ENCODE peak calls at places on chromosomes 1 and 21, in five cellular contexts. S is ovary, K is GM12878, F is GM20000, D is WTC11. E is an unnamed sample.

GRCh38 chr1:185929759-185930158 is 195.6 kb downstream of the HMCN1 start:
- DNase-seq in F (no peak), D (no peak), S (no peak), K (no peak), E (no peak)

GRCh38 chr1:117572546-117572945 is 33.3 kb upstream of the TENT5C start:
- DNase-seq in F (no peak), D (no peak), S (no peak), K (no peak), E (peak)

GRCh38 chr1:94541175-94542087 is at the start of gene F3:
- DNase-seq in F (peak), D (peak), S (peak), K (no peak), E (peak)

GRCh38 chr1:183652107-183652506 is 1.0 kb downstream of the APOBEC4 start:
- DNase-seq in K (no peak), F (peak), S (no peak), D (no peak), E (peak)

GRCh38 chr1:154571964-154572288 is 4.3 kb downstream of the CHRNB2 start:
- DNase-seq in K (no peak), S (no peak), D (no peak), F (no peak), E (no peak)

GRCh38 chr1:182927693-182928433 is 25.1 kb downstream of the SHCBP1L start:
- DNase-seq in K (peak), S (no peak), D (no peak), F (no peak), E (no peak)

GRCh38 chr21:45894107-45894810 is 87.3 kb upstream of the COL6A1 start:
- DNase-seq in F (no peak), D (no peak), K (no peak), S (no peak), E (no peak)

GRCh38 chr1:40058453-40059291 is 18.1 kb downstream of the CAP1 start:
- DNase-seq in K (no peak), S (no peak), D (no peak), F (no peak), E (no peak)

GRCh38 chr1:24847995-24848857 is 81.8 kb downstream of the RUNX3 start:
- DNase-seq in F (peak), D (peak), K (peak), S (peak), E (peak)

GRCh38 chr1:24855474-24855873 is 74.6 kb downstream of the RUNX3 start:
- DNase-seq in K (no peak), D (no peak), F (no peak), S (no peak), E (no peak)

GRCh38 chr1:24850353-24850905 is 79.6 kb downstream of the RUNX3 start:
- DNase-seq in S (no peak), K (no peak), D (no peak), F (no peak), E (no peak)

GRCh38 chr1:24853656-24854055 is 76.4 kb downstream of the RUNX3 start:
- DNase-seq in K (no peak), D (no peak), S (no peak), F (no peak), E (no peak)

GRCh38 chr1:24849653-24850295 is 80.3 kb downstream of the RUNX3 start:
- DNase-seq in K (no peak), S (no peak), F (peak), D (no peak), E (peak)
- TF ChIP-seq CTCF in K (peak), S (no peak), F (peak), D (no peak), E (no peak)

GRCh38 chr1:230792691-230793462 is 45.7 kb downstream of the CAPN9 start:
- DNase-seq in K (no peak), D (no peak), F (no peak), S (no peak), E (no peak)
- TF ChIP-seq CTCF in K (no peak), D (no peak), F (no peak), S (no peak), E (no peak)

GRCh38 chr1:116273042-116273783 is 99.8 kb upstream of the ATP1A1 start:
- DNase-seq in K (no peak), D (no peak), F (no peak), S (no peak), E (no peak)

GRCh38 chr1:116265931-116266863 is 106.8 kb upstream of the ATP1A1 start:
- DNase-seq in F (no peak), S (no peak), D (no peak), K (no peak), E (no peak)

GRCh38 chr1:116268211-116268610 is 104.8 kb upstream of the ATP1A1 start:
- DNase-seq in K (no peak), S (no peak), F (no peak), D (no peak), E (peak)

GRCh38 chr1:116266864-116267212 is 106.2 kb upstream of the ATP1A1 start:
- DNase-seq in S (no peak), D (no peak), K (no peak), F (no peak), E (no peak)

DNA sequence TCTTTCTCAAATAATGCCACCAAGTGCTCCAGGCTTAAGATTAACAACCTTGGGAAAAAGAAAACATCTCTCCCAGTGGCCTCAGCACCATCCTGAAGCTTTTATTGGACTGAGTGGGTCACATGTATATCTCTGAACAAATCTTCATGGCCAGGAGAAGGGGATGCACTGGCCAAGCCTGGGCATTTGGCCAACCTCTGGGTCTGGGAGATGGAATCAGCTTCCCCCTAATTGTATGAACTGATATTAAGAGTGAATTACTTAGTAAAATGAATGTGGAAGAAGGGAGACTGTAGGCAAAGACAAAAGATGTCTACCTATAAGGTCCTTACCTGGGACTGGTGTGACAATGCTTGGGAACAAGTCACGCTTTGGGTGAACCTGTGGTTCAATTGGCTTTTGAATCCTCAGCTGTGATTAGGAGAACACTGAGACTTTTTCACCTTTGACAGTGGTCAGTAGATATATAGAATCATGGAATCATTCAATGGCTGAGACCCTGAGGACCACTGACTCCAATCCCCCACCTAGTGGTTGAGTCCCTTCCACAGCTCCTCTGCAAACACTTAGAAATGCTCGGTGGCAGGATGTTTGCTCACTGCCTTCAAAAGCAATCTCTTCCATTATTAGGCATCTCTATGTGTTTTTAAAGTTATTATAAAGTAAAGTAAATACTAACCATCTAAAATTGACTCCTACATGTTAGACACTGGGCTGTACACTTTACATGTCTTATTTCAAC is 102.6 kb upstream of the ATP1A1 start:
- DNase-seq in D (no peak), F (no peak), K (no peak), S (no peak), E (no peak)
- TF ChIP-seq CTCF in D (no peak), F (no peak), K (no peak), S (no peak), E (no peak)

DNA sequence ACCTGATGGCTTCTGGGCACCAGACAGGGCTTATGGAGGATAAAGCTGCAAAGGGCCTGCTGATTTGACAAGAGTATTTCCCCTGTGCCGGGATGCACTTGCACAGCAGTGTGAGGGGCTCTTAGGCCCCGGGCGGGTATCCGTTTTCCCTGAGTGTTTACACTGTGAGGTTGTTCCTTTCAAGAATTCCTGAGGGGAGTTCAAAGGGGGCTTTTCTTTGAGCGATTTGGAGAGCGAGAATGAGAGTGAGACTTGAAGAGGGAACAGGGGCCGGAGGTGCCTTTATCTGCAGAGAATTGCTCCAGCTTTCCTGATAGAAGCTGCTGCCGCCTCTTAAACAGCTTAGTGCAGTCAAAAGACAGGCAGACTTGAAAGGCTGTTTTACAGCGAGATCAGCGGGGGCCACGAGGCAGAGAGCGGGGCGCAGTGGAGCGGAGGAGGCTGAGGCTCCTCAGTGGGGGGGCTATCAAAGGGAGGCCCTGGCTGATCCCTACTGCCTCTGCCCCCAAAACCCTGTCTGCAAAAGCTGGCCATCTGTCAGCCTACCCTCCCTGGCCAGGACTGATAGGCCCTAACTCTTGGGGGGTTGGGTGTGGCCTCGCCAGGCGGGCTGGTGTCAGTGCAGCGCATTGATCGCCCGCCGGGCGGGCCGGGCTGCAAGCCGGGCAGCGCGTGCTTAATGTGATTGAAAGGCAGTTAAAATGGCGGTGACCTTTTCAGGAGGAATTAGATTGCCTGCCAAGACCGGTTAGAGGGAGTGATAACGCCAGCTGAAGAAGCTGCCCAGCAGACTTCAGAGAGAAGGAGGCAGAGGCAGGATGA is 36.5 kb downstream of the TMEM53 start:
- DNase-seq in D (no peak), F (no peak), S (no peak), K (no peak), E (no peak)
- TF ChIP-seq CTCF in D (no peak), F (no peak), S (no peak), K (no peak), E (no peak)